ENCODE peak calls at places on chromosome 12, in five cellular contexts. O is mesendoderm, B is OCI-LY7, V is adrenal gland, Q is HAP-1. D is an unnamed sample. For H3K4me1, the result is how much of the 10 kb centered on the place peaks cover.

GRCh38 chr12:115873416-115874082 is 403.9 kb downstream of the MED13L start:
- DNase-seq in O (no peak), B (no peak), V (no peak), Q (no peak), D (no peak)

GRCh38 chr12:21476949-21477348 is 24.5 kb downstream of the RECQL start:
- DNase-seq in O (no peak), B (no peak), V (no peak), Q (no peak), D (no peak)

GRCh38 chr12:5567021-5567744 is 135.3 kb downstream of the NTF3 start:
- DNase-seq in O (no peak), B (no peak), V (no peak), Q (no peak), D (no peak)

GRCh38 chr12:107014050-107014449 is 27.1 kb upstream of the MTERF2 start:
- DNase-seq in O (peak), B (peak), V (no peak), Q (no peak), D (no peak)

GRCh38 chr12:3436496-3437060 is 54.4 kb upstream of the PRMT8 start:
- DNase-seq in O (no peak), B (no peak), V (no peak), Q (no peak), D (no peak)

GRCh38 chr12:113420996-113421595 is 1.1 kb upstream of the SDSL start:
- DNase-seq in O (no peak), B (no peak), V (no peak), Q (no peak), D (no peak)

GRCh38 chr12:121811434-121812319 is 7.9 kb downstream of the SETD1B start:
- DNase-seq in O (peak), B (peak), V (peak), Q (peak), D (peak)

GRCh38 chr12:95204141-95204866 is 13.0 kb downstream of the FGD6 start:
- DNase-seq in O (peak), B (no peak), V (peak), Q (no peak), D (peak)

GRCh38 chr12:1926274-1926673 is 7.8 kb upstream of the CACNA2D4 start:
- DNase-seq in O (no peak), B (no peak), V (no peak), Q (peak), D (no peak)

GRCh38 chr12:22684124-22684523 is 59.2 kb downstream of the ETNK1 start:
- DNase-seq in O (no peak), B (no peak), V (no peak), Q (no peak), D (no peak)

GRCh38 chr12:21769311-21769710 is 5.2 kb downstream of the KCNJ8 start:
- DNase-seq in O (no peak), B (no peak), V (no peak), Q (no peak), D (no peak)

GRCh38 chr12:75560167-75560566 is 48.8 kb upstream of the KRR1 start:
- DNase-seq in O (peak), B (peak), V (no peak), Q (no peak), D (no peak)

GRCh38 chr12:113781415-113782198 is 184.5 kb downstream of the RBM19 start:
- DNase-seq in O (peak), B (no peak), V (no peak), Q (no peak), D (no peak)

GRCh38 chr12:117497407-117497806 is 136.0 kb upstream of the NOS1 start:
- DNase-seq in O (no peak), B (no peak), V (no peak), Q (no peak), D (no peak)

GRCh38 chr12:10189653-10190052 is 10.8 kb downstream of the TMEM52B start:
- DNase-seq in O (no peak), B (no peak), V (no peak), Q (no peak), D (no peak)

GRCh38 chr12:16346931-16347330 is 514 bp upstream of the MGST1 start:
- DNase-seq in O (no peak), B (no peak), V (no peak), Q (no peak), D (no peak)

GRCh38 chr12:105986779-105987686 is 151.7 kb downstream of the NUAK1 start:
- DNase-seq in O (peak), B (no peak), V (no peak), Q (no peak), D (no peak)

GRCh38 chr12:14564336-14564959 is 3.2 kb downstream of the PLBD1 start:
- DNase-seq in O (peak), B (no peak), V (no peak), Q (no peak), D (no peak)

GRCh38 chr12:77667101-77667500 is 163.6 kb upstream of the NAV3 start:
- DNase-seq in O (peak), B (no peak), V (no peak), Q (no peak), D (no peak)

GRCh38 chr12:13980548-13981295 is 680 bp downstream of the GRIN2B start:
- DNase-seq in O (peak), B (no peak), V (no peak), Q (no peak), D (peak)

GRCh38 chr12:32309811-32310755 is 89.3 kb upstream of the FGD4 start:
- DNase-seq in O (no peak), B (no peak), V (no peak), Q (no peak), D (no peak)

GRCh38 chr12:47216150-47216677 is 136.5 kb upstream of the AMIGO2 start:
- DNase-seq in O (no peak), B (peak), V (no peak), Q (no peak), D (peak)

GRCh38 chr12:65876898-65877721 is 52.8 kb downstream of the HMGA2 start:
- DNase-seq in O (peak), B (no peak), V (peak), Q (peak), D (no peak)

GRCh38 chr12:78209851-78210493 is 379.3 kb downstream of the NAV3 start:
- DNase-seq in O (no peak), B (no peak), V (no peak), Q (no peak), D (no peak)

GRCh38 chr12:12835378-12836145 is 22.4 kb downstream of the DDX47 start:
- DNase-seq in O (peak), B (no peak), V (no peak), Q (no peak), D (peak)

GRCh38 chr12:27359578-27360340 is 27.1 kb downstream of the BMAL2 start:
- DNase-seq in O (no peak), B (no peak), V (no peak), Q (no peak), D (no peak)

GRCh38 chr12:5260086-5260485 is 171.8 kb upstream of the NTF3 start:
- DNase-seq in O (no peak), B (no peak), V (no peak), Q (no peak), D (no peak)

GRCh38 chr12:32273712-32274111 is 125.6 kb upstream of the FGD4 start:
- DNase-seq in O (peak), B (peak), V (no peak), Q (peak), D (no peak)

GRCh38 chr12:89552376-89552775 is 26.5 kb upstream of the POC1B start:
- DNase-seq in O (no peak), B (no peak), V (no peak), Q (no peak), D (no peak)

GRCh38 chr12:105076098-105076497 is 8.2 kb downstream of the ALDH1L2 start:
- DNase-seq in O (no peak), B (no peak), V (no peak), Q (no peak), D (no peak)

GRCh38 chr12:72230589-72230988 is 41.6 kb upstream of the TRHDE start:
- DNase-seq in O (no peak), B (no peak), V (no peak), Q (no peak), D (no peak)

GRCh38 chr12:77072833-77073495 is 7.6 kb upstream of the E2F7 start:
- DNase-seq in O (no peak), B (no peak), V (no peak), Q (no peak), D (no peak)

GRCh38 chr12:47712171-47712570 is 6.3 kb upstream of the RPAP3 start:
- DNase-seq in O (no peak), B (no peak), V (no peak), Q (no peak), D (no peak)

GRCh38 chr12:123263196-123263817 is 8.3 kb downstream of the CDK2AP1 start:
- DNase-seq in O (no peak), B (no peak), V (no peak), Q (no peak), D (no peak)

GRCh38 chr12:120121766-120122293 is 5.3 kb upstream of the RAB35 start:
- DNase-seq in O (no peak), B (peak), V (no peak), Q (no peak), D (no peak)

GRCh38 chr12:120125792-120126634 is 9.5 kb upstream of the RAB35 start:
- DNase-seq in O (peak), B (no peak), V (peak), Q (no peak), D (no peak)

GRCh38 chr12:120126635-120127005 is 10.1 kb upstream of the RAB35 start:
- DNase-seq in O (no peak), B (no peak), V (peak), Q (no peak), D (no peak)

GRCh38 chr12:120121343-120121742 is 4.8 kb upstream of the RAB35 start:
- DNase-seq in O (no peak), B (no peak), V (no peak), Q (no peak), D (no peak)

GRCh38 chr12:120125029-120125428 is 8.5 kb upstream of the RAB35 start:
- DNase-seq in O (no peak), B (no peak), V (no peak), Q (no peak), D (no peak)
- H3K4me1 ChIP-seq in O (under half), B (under half), V (under half), Q (under half), D (under half)

GRCh38 chr12:62865860-62866407 is 69.0 kb downstream of the PPM1H start:
- DNase-seq in O (peak), B (no peak), V (no peak), Q (no peak), D (no peak)

GRCh38 chr12:62862259-62862881 is 72.6 kb downstream of the PPM1H start:
- DNase-seq in O (no peak), B (no peak), V (no peak), Q (no peak), D (no peak)

GRCh38 chr12:62868820-62869219 is 66.1 kb downstream of the PPM1H start:
- DNase-seq in O (no peak), B (no peak), V (no peak), Q (no peak), D (no peak)

GRCh38 chr12:62865090-62865489 is 69.9 kb downstream of the PPM1H start:
- DNase-seq in O (no peak), B (no peak), V (no peak), Q (no peak), D (no peak)

GRCh38 chr12:62866451-62867082 is 68.4 kb downstream of the PPM1H start:
- DNase-seq in O (peak), B (no peak), V (no peak), Q (no peak), D (no peak)
- H3K4me1 ChIP-seq in O (under half), B (under half), V (under half), Q (under half), D (under half)

GRCh38 chr12:60107992-60108391 is 512.2 kb downstream of the SLC16A7 start:
- DNase-seq in O (no peak), B (no peak), V (no peak), Q (no peak), D (no peak)
- H3K4me1 ChIP-seq in O (under half), B (under half), V (under half), Q (under half), D (under half)

DNA sequence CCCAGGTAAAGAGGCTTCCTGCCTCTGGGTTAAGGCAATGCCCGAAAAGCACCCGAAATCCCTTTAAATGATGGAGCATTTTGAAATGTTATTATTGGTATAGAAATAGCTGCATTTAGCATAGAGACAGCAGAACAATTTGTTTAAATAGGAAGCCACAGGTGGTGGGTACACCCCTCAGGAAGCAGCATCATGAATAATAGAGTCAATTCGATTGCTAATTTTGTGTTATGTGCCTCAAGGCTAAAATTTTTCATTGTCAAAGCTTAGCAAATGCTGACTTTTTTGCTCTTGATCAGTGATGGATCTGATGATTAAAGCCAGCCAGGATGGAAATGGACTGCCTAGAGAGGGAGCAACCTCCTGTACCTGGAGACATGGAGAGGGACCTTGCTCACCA is 4.4 kb upstream of the KRT8 start:
- DNase-seq in O (no peak), B (no peak), V (no peak), Q (no peak), D (no peak)
- H3K4me1 ChIP-seq in O (under half), B (under half), V (under half), Q (under half), D (under half)

GRCh38 chr12:132316497-132317232 is 12.7 kb downstream of the GALNT9 start:
- DNase-seq in O (no peak), B (no peak), V (no peak), Q (no peak), D (peak)
- H3K4me1 ChIP-seq in O (under half), B (under half), V (under half), Q (under half), D (under half)

DNA sequence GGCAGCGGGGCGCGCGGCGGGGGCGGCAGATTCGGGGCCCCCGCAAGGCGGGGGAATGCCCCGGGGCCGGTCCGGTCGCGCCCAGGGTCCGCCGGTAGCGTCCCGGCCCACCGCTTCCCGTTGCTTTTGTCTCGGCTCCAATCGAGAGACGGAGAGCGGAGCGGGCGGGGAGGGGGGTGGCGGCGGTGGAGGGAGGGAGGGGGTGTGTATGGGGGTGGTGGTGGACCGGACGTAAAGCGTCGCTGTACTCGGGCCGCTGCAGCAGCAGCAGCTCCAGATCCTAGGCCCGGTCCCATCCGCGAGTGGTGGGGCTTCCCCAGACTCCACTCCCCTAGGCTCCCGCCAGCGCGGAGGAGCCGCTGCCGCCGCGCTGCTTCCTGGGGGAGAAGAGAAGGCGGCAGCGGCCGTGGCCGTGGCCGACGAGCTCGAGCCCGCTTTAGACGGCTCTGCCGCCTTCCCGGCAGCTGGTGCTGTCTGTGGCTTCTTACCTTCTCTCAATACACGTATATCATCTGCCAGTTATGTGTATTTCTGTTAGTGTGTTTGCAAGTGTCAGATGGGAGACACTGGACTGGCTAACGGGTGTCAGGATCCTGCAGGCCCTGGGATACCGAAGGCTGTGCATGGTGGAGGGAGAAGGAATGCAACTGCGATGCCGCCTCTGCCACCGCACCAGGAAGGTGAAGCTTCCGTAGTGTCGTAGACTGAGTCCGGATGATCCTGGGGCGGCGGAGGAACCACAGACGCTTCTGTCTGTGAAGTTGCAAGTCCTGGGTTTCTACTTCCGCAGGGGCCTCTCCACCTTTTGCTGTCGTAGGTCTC is 488 bp downstream of the CNOT2 start:
- DNase-seq in O (peak), B (peak), V (peak), Q (peak), D (peak)
- H3K4me1 ChIP-seq in O (under half), B (half or more), V (under half), Q (under half), D (half or more)

DNA sequence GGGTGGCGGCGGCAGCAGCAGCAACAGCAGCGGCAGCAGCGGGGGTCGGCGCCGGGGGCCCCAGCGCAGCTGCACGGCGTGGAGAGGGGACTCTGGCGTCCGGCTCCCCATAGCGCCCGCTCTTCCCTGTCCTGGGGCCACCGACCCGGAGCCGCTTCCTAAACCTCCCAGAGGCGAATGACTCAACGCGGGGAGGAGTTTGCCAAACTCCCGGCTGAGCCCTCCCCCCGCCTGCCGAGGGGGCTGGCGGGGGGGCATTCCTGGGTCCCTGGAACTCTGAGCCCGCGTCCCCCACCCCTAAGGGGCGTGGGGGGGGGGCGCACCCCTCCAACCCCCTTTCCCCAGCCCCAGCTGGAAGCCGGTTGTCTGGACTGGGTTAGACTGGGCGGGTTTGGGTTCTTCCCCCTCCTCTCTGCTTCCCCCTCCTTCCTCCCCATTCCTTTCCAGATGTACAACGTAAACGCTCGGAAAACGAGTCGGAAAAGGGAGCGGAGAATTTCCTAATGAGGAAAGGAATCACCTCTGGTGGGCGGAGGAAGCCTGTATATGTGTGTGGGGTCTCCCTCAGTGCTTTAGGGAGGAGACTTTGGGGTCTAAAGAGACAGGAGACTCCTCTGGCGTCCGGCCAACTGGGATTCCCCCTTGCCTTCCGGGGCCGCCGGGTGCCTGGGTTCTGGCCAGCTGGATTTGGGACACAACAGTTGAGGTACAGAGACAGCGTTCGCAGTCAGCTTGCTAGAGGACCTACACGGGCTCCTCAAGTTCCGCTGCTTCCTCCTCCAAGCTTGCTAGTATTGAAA is at the start of gene ITGA5:
- DNase-seq in O (peak), B (no peak), V (peak), Q (peak), D (peak)
- H3K4me1 ChIP-seq in O (under half), B (under half), V (half or more), Q (under half), D (half or more)

DNA sequence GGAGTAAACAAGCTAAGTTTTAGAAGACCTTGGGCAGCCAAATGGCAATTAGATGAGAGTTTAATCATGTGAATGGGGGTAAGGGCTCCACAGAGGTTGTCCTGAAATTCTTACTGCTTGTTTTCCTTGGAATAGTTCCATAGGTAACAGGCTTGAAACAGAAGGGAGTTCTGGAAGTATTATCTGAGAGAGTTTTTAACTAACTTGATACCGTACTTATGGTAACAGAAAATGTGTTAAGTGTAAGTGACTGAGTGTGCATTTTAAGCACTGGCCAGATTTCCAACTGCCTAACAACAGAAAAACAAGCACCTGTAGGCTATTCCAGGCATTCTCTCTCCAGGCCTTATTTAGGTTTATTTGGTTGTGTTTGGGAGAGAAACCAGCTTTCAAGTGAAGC is 414.6 kb upstream of the PDE3A start:
- DNase-seq in O (no peak), B (no peak), V (no peak), Q (no peak), D (no peak)
- H3K4me1 ChIP-seq in O (under half), B (under half), V (under half), Q (under half), D (under half)